ENCODE peak calls at places on chromosomes 12 and 14, in four cellular contexts. One of them, this sample, is unnamed.

GRCh38 chr12:118136559-118137003 is 657 bp downstream of the PEBP1 start:
- DNase-seq in K562: peak; percentile 29
- DNase-seq in GM12878: no peak
- DNase-seq in A549: peak; percentile 25
- DNase-seq in this sample: peak; percentile 36

GRCh38 chr12:25960176-25960575 is 1.7 kb downstream of the RASSF8 start:
- DNase-seq in GM12878: no peak
- DNase-seq in K562: no peak
- DNase-seq in A549: peak; percentile 12
- DNase-seq in this sample: peak; percentile 28

GRCh38 chr14:56813143-56813551 is 2.9 kb upstream of the OTX2 start:
- DNase-seq in GM12878: no peak
- DNase-seq in A549: no peak
- DNase-seq in K562: no peak
- DNase-seq in this sample: no peak

GRCh38 chr14:42930058-42930457 is 1323.4 kb downstream of the LRFN5 start:
- DNase-seq in A549: no peak
- DNase-seq in GM12878: no peak
- DNase-seq in K562: no peak
- DNase-seq in this sample: peak; percentile 58

GRCh38 chr14:87834594-87834993 is 158.4 kb downstream of the GALC start:
- DNase-seq in GM12878: no peak
- DNase-seq in A549: no peak
- DNase-seq in K562: no peak
- DNase-seq in this sample: no peak

GRCh38 chr12:110689002-110689600 is at the start of gene HVCN1:
- DNase-seq in A549: no peak
- DNase-seq in K562: peak; percentile 86
- DNase-seq in GM12878: no peak
- DNase-seq in this sample: no peak

GRCh38 chr12:40099423-40099853 is 6.4 kb downstream of the SLC2A13 start:
- DNase-seq in K562: peak; percentile 43
- DNase-seq in A549: peak; percentile 7
- DNase-seq in GM12878: no peak
- DNase-seq in this sample: no peak

GRCh38 chr12:109287181-109287580 is 21.9 kb downstream of the FOXN4 start:
- DNase-seq in GM12878: no peak
- DNase-seq in A549: no peak
- DNase-seq in K562: no peak
- DNase-seq in this sample: no peak

GRCh38 chr14:103456167-103456835 is 66.3 kb downstream of the CKB start:
- DNase-seq in K562: no peak
- DNase-seq in GM12878: no peak
- DNase-seq in A549: no peak
- DNase-seq in this sample: peak; percentile 52

GRCh38 chr12:109844091-109844490 is 10.9 kb upstream of the TRPV4 start:
- DNase-seq in K562: no peak
- DNase-seq in GM12878: no peak
- DNase-seq in A549: no peak
- DNase-seq in this sample: no peak

GRCh38 chr12:52672321-52672933 is 7.8 kb downstream of the KRT1 start:
- DNase-seq in GM12878: no peak
- DNase-seq in A549: no peak
- DNase-seq in K562: no peak
- DNase-seq in this sample: no peak

GRCh38 chr12:102478416-102479098 is 1.8 kb downstream of the IGF1 start:
- DNase-seq in A549: no peak
- DNase-seq in K562: no peak
- DNase-seq in GM12878: peak; percentile 82
- DNase-seq in this sample: no peak

GRCh38 chr12:93763746-93764147 is 86.6 kb downstream of the CRADD start:
- DNase-seq in A549: no peak
- DNase-seq in GM12878: no peak
- DNase-seq in K562: no peak
- DNase-seq in this sample: no peak
- TF ChIP-seq ELK1 in A549: no peak
- TF ChIP-seq ELK1 in GM12878: no peak
- TF ChIP-seq ELK1 in K562: no peak
- TF ChIP-seq ELK1 in this sample: no peak

GRCh38 chr12:5624873-5625272 is 193.0 kb downstream of the NTF3 start:
- DNase-seq in K562: no peak
- DNase-seq in A549: no peak
- DNase-seq in GM12878: no peak
- DNase-seq in this sample: no peak

GRCh38 chr12:5620896-5621295 is 189.0 kb downstream of the NTF3 start:
- DNase-seq in K562: peak; percentile 10
- DNase-seq in A549: no peak
- DNase-seq in GM12878: no peak
- DNase-seq in this sample: no peak

GRCh38 chr12:5622280-5622679 is 190.4 kb downstream of the NTF3 start:
- DNase-seq in A549: no peak
- DNase-seq in GM12878: no peak
- DNase-seq in K562: no peak
- DNase-seq in this sample: no peak

GRCh38 chr12:5621329-5621728 is 189.4 kb downstream of the NTF3 start:
- DNase-seq in A549: no peak
- DNase-seq in K562: peak; percentile 7
- DNase-seq in GM12878: no peak
- DNase-seq in this sample: no peak

GRCh38 chr12:5623411-5623810 is 191.5 kb downstream of the NTF3 start:
- DNase-seq in GM12878: no peak
- DNase-seq in A549: no peak
- DNase-seq in K562: no peak
- DNase-seq in this sample: no peak
- TF ChIP-seq CTCF in GM12878: no peak
- TF ChIP-seq CTCF in A549: no peak
- TF ChIP-seq CTCF in K562: no peak
- TF ChIP-seq CTCF in this sample: no peak

GRCh38 chr14:92109490-92109889 is 3.1 kb upstream of the ATXN3 start:
- DNase-seq in GM12878: no peak
- DNase-seq in K562: no peak
- DNase-seq in A549: no peak
- DNase-seq in this sample: no peak

GRCh38 chr14:92105073-92105844 is 1.1 kb downstream of the ATXN3 start:
- DNase-seq in K562: no peak
- DNase-seq in GM12878: no peak
- DNase-seq in A549: peak; percentile 13
- DNase-seq in this sample: peak; percentile 48

GRCh38 chr14:92105845-92106094 is 612 bp downstream of the ATXN3 start:
- DNase-seq in GM12878: no peak
- DNase-seq in A549: no peak
- DNase-seq in K562: no peak
- DNase-seq in this sample: no peak

GRCh38 chr14:92106095-92106937 is at the start of gene ATXN3:
- DNase-seq in A549: peak; percentile 98
- DNase-seq in K562: peak; percentile 97
- DNase-seq in GM12878: peak; percentile 91
- DNase-seq in this sample: peak; percentile 99

GRCh38 chr14:92108345-92109254 is 2.2 kb upstream of the ATXN3 start:
- DNase-seq in A549: no peak
- DNase-seq in K562: no peak
- DNase-seq in GM12878: no peak
- DNase-seq in this sample: no peak
- TF ChIP-seq ELK1 in A549: no peak
- TF ChIP-seq ELK1 in K562: no peak
- TF ChIP-seq ELK1 in GM12878: no peak
- TF ChIP-seq ELK1 in this sample: no peak

DNA sequence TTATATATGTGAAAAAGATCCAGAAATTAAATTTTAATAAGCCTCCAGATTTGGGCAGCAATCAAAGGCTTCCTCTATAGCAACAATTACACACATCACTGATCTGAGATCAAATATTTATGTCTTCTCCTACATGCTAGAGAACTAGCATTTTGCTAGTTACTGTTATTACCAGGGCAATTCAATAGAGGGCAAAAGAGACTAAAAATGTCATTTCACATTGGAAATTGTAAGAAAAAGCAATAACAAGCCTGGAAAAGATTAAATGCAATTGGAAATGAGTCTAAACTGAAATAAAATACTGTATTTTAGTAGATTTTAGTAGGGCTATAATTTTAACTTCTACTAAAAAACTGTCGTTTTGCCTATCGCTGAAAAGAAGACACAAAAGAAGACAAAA is 32.6 kb upstream of the ANO6 start:
- DNase-seq in GM12878: no peak
- DNase-seq in A549: peak; percentile 13
- DNase-seq in K562: no peak
- DNase-seq in this sample: peak; percentile 31
- TF ChIP-seq CTCF in GM12878: peak; percentile 3
- TF ChIP-seq CTCF in A549: peak; percentile 52
- TF ChIP-seq CTCF in K562: peak; percentile 38
- TF ChIP-seq CTCF in this sample: peak; percentile 59

GRCh38 chr12:29589271-29589670 is 91.8 kb upstream of the OVCH1 start:
- DNase-seq in A549: no peak
- DNase-seq in GM12878: no peak
- DNase-seq in K562: no peak
- DNase-seq in this sample: peak; percentile 80
- TF ChIP-seq ELK1 in A549: no peak
- TF ChIP-seq ELK1 in GM12878: no peak
- TF ChIP-seq ELK1 in K562: no peak
- TF ChIP-seq ELK1 in this sample: no peak